ENCODE peak calls at places on chromosomes 16 and 17, in five cellular contexts. One of them, this sample, is unnamed.

GRCh38 chr16:85651822-85652430 is 36.8 kb downstream of the GINS2 start:
- DNase-seq in neuronal stem cell: no peak
- DNase-seq in epithelial cell of esophagus: no peak
- DNase-seq in iPS-NIHi11: no peak
- DNase-seq in ovary: peak
- DNase-seq in this sample: no peak

GRCh38 chr17:29133146-29133713 is 47.0 kb downstream of the MYO18A start:
- DNase-seq in neuronal stem cell: no peak
- DNase-seq in epithelial cell of esophagus: no peak
- DNase-seq in iPS-NIHi11: peak
- DNase-seq in ovary: no peak
- DNase-seq in this sample: no peak

GRCh38 chr16:16045879-16046278 is 96.5 kb downstream of the ABCC1 start:
- DNase-seq in neuronal stem cell: no peak
- DNase-seq in epithelial cell of esophagus: no peak
- DNase-seq in iPS-NIHi11: peak
- DNase-seq in ovary: no peak
- DNase-seq in this sample: no peak

GRCh38 chr16:56269824-56270684 is 78.8 kb downstream of the GNAO1 start:
- DNase-seq in neuronal stem cell: no peak
- DNase-seq in epithelial cell of esophagus: no peak
- DNase-seq in iPS-NIHi11: peak
- DNase-seq in ovary: no peak
- DNase-seq in this sample: no peak

GRCh38 chr17:42873321-42873720 is 22.3 kb downstream of the AOC3 start:
- DNase-seq in neuronal stem cell: no peak
- DNase-seq in epithelial cell of esophagus: no peak
- DNase-seq in iPS-NIHi11: no peak
- DNase-seq in ovary: no peak
- DNase-seq in this sample: no peak

GRCh38 chr17:65730711-65731169 is 169.3 kb upstream of the AXIN2 start:
- DNase-seq in neuronal stem cell: no peak
- DNase-seq in epithelial cell of esophagus: no peak
- DNase-seq in iPS-NIHi11: no peak
- DNase-seq in ovary: no peak
- DNase-seq in this sample: no peak

GRCh38 chr17:35645923-35646322 is 58.8 kb downstream of the AP2B1 start:
- DNase-seq in neuronal stem cell: no peak
- DNase-seq in epithelial cell of esophagus: no peak
- DNase-seq in iPS-NIHi11: no peak
- DNase-seq in ovary: no peak
- DNase-seq in this sample: no peak

GRCh38 chr16:52929478-52929877 is 123.2 kb downstream of the CHD9NB start:
- DNase-seq in neuronal stem cell: no peak
- DNase-seq in epithelial cell of esophagus: no peak
- DNase-seq in iPS-NIHi11: no peak
- DNase-seq in ovary: no peak
- DNase-seq in this sample: no peak

GRCh38 chr16:89123001-89123830 is 29.6 kb downstream of the ACSF3 start:
- DNase-seq in neuronal stem cell: no peak
- DNase-seq in epithelial cell of esophagus: peak
- DNase-seq in iPS-NIHi11: no peak
- DNase-seq in ovary: peak
- DNase-seq in this sample: no peak

GRCh38 chr16:81478876-81479496 is 34.4 kb downstream of the CMIP start:
- DNase-seq in neuronal stem cell: no peak
- DNase-seq in epithelial cell of esophagus: no peak
- DNase-seq in iPS-NIHi11: no peak
- DNase-seq in ovary: no peak
- DNase-seq in this sample: peak

GRCh38 chr17:75778861-75779249 is 5.8 kb upstream of the UNK start:
- DNase-seq in neuronal stem cell: no peak
- DNase-seq in epithelial cell of esophagus: peak
- DNase-seq in iPS-NIHi11: peak
- DNase-seq in ovary: no peak
- DNase-seq in this sample: peak

GRCh38 chr16:10162981-10163380 is 19.2 kb downstream of the GRIN2A start:
- DNase-seq in neuronal stem cell: no peak
- DNase-seq in epithelial cell of esophagus: no peak
- DNase-seq in iPS-NIHi11: no peak
- DNase-seq in ovary: no peak
- DNase-seq in this sample: no peak

GRCh38 chr16:14003119-14003570 is 68.0 kb upstream of the MRTFB start:
- DNase-seq in neuronal stem cell: peak
- DNase-seq in epithelial cell of esophagus: peak
- DNase-seq in iPS-NIHi11: peak
- DNase-seq in ovary: peak
- DNase-seq in this sample: no peak

GRCh38 chr17:76734080-76734840 is 2.9 kb downstream of the SRSF2 start:
- DNase-seq in neuronal stem cell: no peak
- DNase-seq in epithelial cell of esophagus: peak
- DNase-seq in iPS-NIHi11: no peak
- DNase-seq in ovary: no peak
- DNase-seq in this sample: no peak

GRCh38 chr17:58993322-58993721 is 113.4 kb downstream of the TRIM37 start:
- DNase-seq in neuronal stem cell: no peak
- DNase-seq in epithelial cell of esophagus: no peak
- DNase-seq in iPS-NIHi11: no peak
- DNase-seq in ovary: no peak
- DNase-seq in this sample: no peak

GRCh38 chr17:6843241-6843890 is 11.8 kb upstream of the TEKT1 start:
- DNase-seq in neuronal stem cell: peak
- DNase-seq in epithelial cell of esophagus: peak
- DNase-seq in iPS-NIHi11: peak
- DNase-seq in ovary: no peak
- DNase-seq in this sample: no peak

GRCh38 chr16:53678756-53679334 is 24.8 kb downstream of the RPGRIP1L start:
- DNase-seq in neuronal stem cell: no peak
- DNase-seq in epithelial cell of esophagus: no peak
- DNase-seq in iPS-NIHi11: no peak
- DNase-seq in ovary: no peak
- DNase-seq in this sample: no peak

GRCh38 chr17:49016775-49017463 is 19.7 kb downstream of the IGF2BP1 start:
- DNase-seq in neuronal stem cell: no peak
- DNase-seq in epithelial cell of esophagus: peak
- DNase-seq in iPS-NIHi11: peak
- DNase-seq in ovary: no peak
- DNase-seq in this sample: peak

GRCh38 chr17:42101513-42102292 is 3.4 kb upstream of the ZNF385C start:
- DNase-seq in neuronal stem cell: peak
- DNase-seq in epithelial cell of esophagus: peak
- DNase-seq in iPS-NIHi11: peak
- DNase-seq in ovary: peak
- DNase-seq in this sample: peak

GRCh38 chr17:79294459-79295071 is 219.9 kb downstream of the ENGASE start:
- DNase-seq in neuronal stem cell: peak
- DNase-seq in epithelial cell of esophagus: peak
- DNase-seq in iPS-NIHi11: peak
- DNase-seq in ovary: peak
- DNase-seq in this sample: peak

This sample was measured in stomach.